ENCODE peak calls at places on chromosomes 2 and 18, in six cellular contexts. A, P, E, D, C and Y are unnamed samples.

GRCh38 chr2:200379481-200380120 is 73.1 kb downstream of the SPATS2L start:
- DNase-seq in A (no peak), P (no peak), E (no peak), D (no peak), C (no peak), Y (no peak)

GRCh38 chr18:77067315-77068061 is 65.1 kb downstream of the MBP start:
- DNase-seq in A (peak; percentile 96), P (peak; percentile 98), E (peak; percentile 85), D (no peak), C (peak; percentile 93), Y (no peak)

GRCh38 chr2:83596592-83597339 is 862.3 kb downstream of the SUCLG1 start:
- DNase-seq in A (no peak), P (no peak), E (no peak), D (no peak), C (no peak), Y (no peak)

GRCh38 chr18:47100214-47100831 is 50.0 kb downstream of the HDHD2 start:
- DNase-seq in A (peak; percentile 53), P (peak; percentile 72), E (no peak), D (peak; percentile 73), C (peak; percentile 31), Y (peak; percentile 71)

GRCh38 chr2:10385501-10385900 is 62.6 kb downstream of the ODC1 start:
- DNase-seq in A (no peak), P (no peak), E (no peak), D (no peak), C (no peak), Y (peak; percentile 35)

GRCh38 chr2:1642066-1642861 is 102.1 kb downstream of the PXDN start:
- DNase-seq in A (peak; percentile 80), P (peak; percentile 55), E (no peak), D (no peak), C (no peak), Y (no peak)

GRCh38 chr2:42010743-42011298 is 37.0 kb upstream of the PKDCC start:
- DNase-seq in A (peak; percentile 74), P (peak; percentile 82), E (no peak), D (no peak), C (no peak), Y (no peak)

GRCh38 chr2:21303876-21304275 is 180.1 kb downstream of the TDRD15 start:
- DNase-seq in A (no peak), P (no peak), E (no peak), D (no peak), C (no peak), Y (no peak)

GRCh38 chr2:208062113-208062512 is 36.8 kb upstream of the PLEKHM3 start:
- DNase-seq in A (peak; percentile 39), P (peak; percentile 71), E (no peak), D (peak; percentile 35), C (peak; percentile 65), Y (no peak)

GRCh38 chr18:57792741-57793629 is 10.1 kb downstream of the ATP8B1 start:
- DNase-seq in A (no peak), P (peak; percentile 38), E (no peak), D (no peak), C (no peak), Y (no peak)

GRCh38 chr2:17056236-17056635 is 390.6 kb upstream of the CYRIA start:
- DNase-seq in A (no peak), P (no peak), E (no peak), D (no peak), C (no peak), Y (no peak)

GRCh38 chr2:44744961-44745360 is 196.5 kb upstream of the SIX3 start:
- DNase-seq in A (no peak), P (no peak), E (no peak), D (no peak), C (no peak), Y (no peak)

GRCh38 chr2:176709541-176709951 is 440.3 kb downstream of the MTX2 start:
- DNase-seq in A (peak; percentile 37), P (peak; percentile 68), E (no peak), D (no peak), C (no peak), Y (peak; percentile 27)

GRCh38 chr2:56540901-56541300 is 357.1 kb downstream of the CCDC85A start:
- DNase-seq in A (no peak), P (no peak), E (no peak), D (no peak), C (no peak), Y (no peak)

GRCh38 chr2:26463252-26464207 is 14.4 kb downstream of the OTOF start:
- DNase-seq in A (no peak), P (peak; percentile 22), E (peak; percentile 41), D (no peak), C (no peak), Y (no peak)

GRCh38 chr18:21458788-21459187 is 141.7 kb downstream of the ESCO1 start:
- DNase-seq in A (no peak), P (no peak), E (no peak), D (no peak), C (no peak), Y (no peak)

GRCh38 chr2:160464017-160464416 is 29.6 kb downstream of the RBMS1 start:
- DNase-seq in A (no peak), P (no peak), E (no peak), D (no peak), C (no peak), Y (no peak)

GRCh38 chr2:238242731-238243495 is 3.1 kb upstream of the HES6 start:
- DNase-seq in A (no peak), P (no peak), E (no peak), D (no peak), C (no peak), Y (peak; percentile 50)

GRCh38 chr2:108552566-108552965 is 18.3 kb downstream of the LIMS1 start:
- DNase-seq in A (no peak), P (no peak), E (no peak), D (no peak), C (no peak), Y (no peak)

GRCh38 chr2:64794426-64794995 is 140.8 kb upstream of the SERTAD2 start:
- DNase-seq in A (no peak), P (no peak), E (no peak), D (no peak), C (no peak), Y (no peak)

DNA sequence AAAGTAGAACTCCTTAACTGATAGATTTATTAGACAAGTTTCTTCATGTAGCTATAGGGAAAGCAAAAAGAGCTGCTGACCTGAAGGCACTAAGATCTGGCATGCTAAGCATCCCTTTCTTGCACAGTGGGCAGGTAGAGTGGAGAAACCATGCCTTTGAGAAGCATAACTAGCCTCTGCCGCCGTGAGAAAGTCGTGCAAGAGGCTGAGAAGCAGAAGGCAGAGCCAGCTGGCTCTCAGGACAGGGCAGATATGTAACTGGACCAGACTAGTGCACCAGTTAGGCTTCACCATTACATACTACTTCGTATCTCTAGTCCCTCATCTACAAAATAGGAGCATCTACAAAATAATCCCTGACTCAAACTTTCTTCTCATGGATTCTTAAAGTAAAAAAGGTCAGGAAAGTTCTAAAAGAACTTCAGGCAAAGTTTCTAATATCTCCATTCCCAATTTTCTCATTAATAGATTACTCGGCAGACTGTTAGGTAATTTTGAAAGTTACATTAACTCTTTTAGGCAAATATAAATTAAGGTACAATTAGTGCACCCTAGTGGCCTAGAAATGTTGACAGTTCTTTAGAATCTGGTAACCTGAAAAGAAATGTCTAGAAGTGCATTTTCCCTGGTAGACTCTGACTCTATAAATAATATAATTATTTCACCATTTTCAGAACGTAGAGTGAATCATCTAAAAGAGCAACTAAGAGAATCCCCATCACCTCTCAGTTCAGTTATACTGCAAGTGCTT is 10.3 kb downstream of the ERBB4 start:
- DNase-seq in A (no peak), P (no peak), E (no peak), D (no peak), C (no peak), Y (no peak)
- TF ChIP-seq CTCF in A (no peak), P (no peak), E (no peak), D (no peak), C (no peak), Y (no peak)

DNA sequence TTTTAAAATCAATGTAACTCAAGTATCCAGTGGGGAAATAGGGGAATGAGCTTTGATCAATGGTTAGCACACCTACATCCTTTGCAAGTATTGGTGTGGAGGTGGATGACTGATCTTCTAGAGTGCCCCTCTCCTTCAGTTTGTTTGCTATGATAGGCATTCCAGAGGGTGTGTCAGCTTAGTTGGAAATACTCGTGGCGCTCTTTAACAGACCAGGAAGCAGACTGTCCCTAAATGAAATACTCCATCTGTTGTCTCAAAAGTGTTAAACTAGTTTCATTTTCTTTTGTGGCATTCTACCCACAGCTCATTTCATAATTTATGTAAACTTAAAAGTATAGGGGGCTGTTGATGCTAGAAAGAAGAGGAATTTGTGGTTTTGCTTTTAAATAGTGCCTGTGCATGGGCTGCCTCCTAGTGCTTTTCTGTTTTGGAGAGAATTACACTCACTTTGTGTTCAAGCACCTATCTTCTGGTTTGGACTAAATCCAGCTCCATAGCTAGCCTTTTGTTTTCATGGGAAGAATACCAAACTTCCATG is 66.2 kb downstream of the STAT1 start:
- DNase-seq in A (peak; percentile 87), P (peak; percentile 91), E (no peak), D (no peak), C (peak; percentile 75), Y (no peak)
- TF ChIP-seq CTCF in A (peak; percentile 20), P (peak; percentile 58), E (no peak), D (no peak), C (peak; percentile 36), Y (no peak)

GRCh38 chr2:192025607-192026006 is 169.1 kb downstream of the TMEFF2 start:
- DNase-seq in A (no peak), P (no peak), E (no peak), D (no peak), C (no peak), Y (no peak)

GRCh38 chr2:192026716-192027109 is 168.0 kb downstream of the TMEFF2 start:
- DNase-seq in A (no peak), P (no peak), E (no peak), D (no peak), C (no peak), Y (no peak)

GRCh38 chr2:192026064-192026715 is 168.5 kb downstream of the TMEFF2 start:
- DNase-seq in A (no peak), P (peak; percentile 20), E (no peak), D (no peak), C (no peak), Y (no peak)

GRCh38 chr2:192030289-192030688 is 164.4 kb downstream of the TMEFF2 start:
- DNase-seq in A (no peak), P (peak; percentile 57), E (no peak), D (no peak), C (no peak), Y (no peak)

DNA sequence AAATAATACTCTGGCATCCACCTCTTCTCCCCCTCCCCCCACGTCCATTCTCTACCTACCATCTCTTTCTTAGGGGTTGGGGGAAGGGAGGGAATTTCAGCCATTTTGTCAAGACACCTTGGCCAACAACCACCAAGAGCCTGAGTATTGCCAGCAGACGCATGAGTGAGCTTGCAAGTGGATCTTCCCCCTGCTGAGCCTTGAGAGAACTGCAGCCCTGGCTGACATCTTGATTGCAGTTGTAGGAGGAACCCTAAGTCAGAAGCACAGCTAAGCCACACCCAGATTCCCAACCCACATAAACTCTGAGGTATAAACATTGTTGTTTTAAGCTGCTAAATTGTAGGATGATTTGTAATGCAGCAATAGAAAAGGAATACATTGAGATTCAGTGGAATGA is 165.6 kb downstream of the TMEFF2 start:
- DNase-seq in A (no peak), P (peak; percentile 55), E (no peak), D (peak; percentile 31), C (peak; percentile 69), Y (peak; percentile 44)
- TF ChIP-seq CTCF in A (peak; percentile 33), P (peak; percentile 49), E (no peak), D (no peak), C (no peak), Y (no peak)

GRCh38 chr2:177717831-177718618 is 325.5 kb downstream of the AGPS start:
- DNase-seq in A (no peak), P (peak; percentile 21), E (no peak), D (no peak), C (no peak), Y (no peak)
- TF ChIP-seq CTCF in A (no peak), P (no peak), E (no peak), D (peak; percentile 30), C (peak; percentile 31), Y (no peak)